ENCODE peak calls at places on chromosome 7, in seven cellular contexts. N is AG09319; Y is CD8-positive, alpha-beta T cell; T is H1; M is heart left ventricle; F is brain microvascular endothelial cell; C is CD14-positive monocyte. V is an unnamed sample.

GRCh38 chr7:49724071-49724470 is 49.4 kb upstream of the VWC2 start:
- DNase-seq in N (no peak), Y (no peak), T (no peak), M (no peak), F (no peak), C (no peak), V (no peak)

GRCh38 chr7:44755698-44756627 is 7.3 kb downstream of the ZMIZ2 start:
- DNase-seq in N (no peak), Y (no peak), T (no peak), M (no peak), F (no peak), C (no peak), V (no peak)

GRCh38 chr7:54904986-54905385 is 113.8 kb upstream of the EGFR start:
- DNase-seq in N (no peak), Y (no peak), T (no peak), M (no peak), F (no peak), C (no peak), V (peak; percentile 11)

GRCh38 chr7:91051966-91052365 is 212.3 kb upstream of the FZD1 start:
- DNase-seq in N (no peak), Y (no peak), T (no peak), M (no peak), F (no peak), C (no peak), V (no peak)

GRCh38 chr7:110224643-110225042 is 866.3 kb upstream of the LRRN3 start:
- DNase-seq in N (no peak), Y (no peak), T (no peak), M (no peak), F (peak; percentile 11), C (no peak), V (no peak)

GRCh38 chr7:44080686-44081265 is 1.6 kb downstream of the POLM start:
- DNase-seq in N (no peak), Y (no peak), T (no peak), M (no peak), F (no peak), C (no peak), V (no peak)

GRCh38 chr7:86911703-86912102 is 147.8 kb downstream of the ELAPOR2 start:
- DNase-seq in N (no peak), Y (no peak), T (no peak), M (no peak), F (no peak), C (no peak), V (peak; percentile 16)

GRCh38 chr7:106568680-106569499 is 92.1 kb downstream of the CCDC71L start:
- DNase-seq in N (peak; percentile 97), Y (no peak), T (no peak), M (no peak), F (no peak), C (no peak), V (peak; percentile 98)

GRCh38 chr7:66189695-66190503 is 15.2 kb upstream of the TPST1 start:
- DNase-seq in N (no peak), Y (no peak), T (no peak), M (no peak), F (no peak), C (no peak), V (no peak)

GRCh38 chr7:51071427-51071826 is 245.2 kb downstream of the COBL start:
- DNase-seq in N (no peak), Y (no peak), T (no peak), M (no peak), F (no peak), C (no peak), V (no peak)

GRCh38 chr7:157096286-157097055 is 42.3 kb upstream of the UBE3C start:
- DNase-seq in N (no peak), Y (no peak), T (no peak), M (no peak), F (no peak), C (no peak), V (no peak)

GRCh38 chr7:1290262-1291039 is 57.8 kb downstream of the UNCX start:
- DNase-seq in N (no peak), Y (peak; percentile 34), T (no peak), M (peak; percentile 31), F (no peak), C (no peak), V (no peak)
- TF ChIP-seq CTCF in N (peak; percentile 27), Y (no peak), T (no peak), M (no peak), F (peak; percentile 42), C (no peak), V (no peak)

DNA sequence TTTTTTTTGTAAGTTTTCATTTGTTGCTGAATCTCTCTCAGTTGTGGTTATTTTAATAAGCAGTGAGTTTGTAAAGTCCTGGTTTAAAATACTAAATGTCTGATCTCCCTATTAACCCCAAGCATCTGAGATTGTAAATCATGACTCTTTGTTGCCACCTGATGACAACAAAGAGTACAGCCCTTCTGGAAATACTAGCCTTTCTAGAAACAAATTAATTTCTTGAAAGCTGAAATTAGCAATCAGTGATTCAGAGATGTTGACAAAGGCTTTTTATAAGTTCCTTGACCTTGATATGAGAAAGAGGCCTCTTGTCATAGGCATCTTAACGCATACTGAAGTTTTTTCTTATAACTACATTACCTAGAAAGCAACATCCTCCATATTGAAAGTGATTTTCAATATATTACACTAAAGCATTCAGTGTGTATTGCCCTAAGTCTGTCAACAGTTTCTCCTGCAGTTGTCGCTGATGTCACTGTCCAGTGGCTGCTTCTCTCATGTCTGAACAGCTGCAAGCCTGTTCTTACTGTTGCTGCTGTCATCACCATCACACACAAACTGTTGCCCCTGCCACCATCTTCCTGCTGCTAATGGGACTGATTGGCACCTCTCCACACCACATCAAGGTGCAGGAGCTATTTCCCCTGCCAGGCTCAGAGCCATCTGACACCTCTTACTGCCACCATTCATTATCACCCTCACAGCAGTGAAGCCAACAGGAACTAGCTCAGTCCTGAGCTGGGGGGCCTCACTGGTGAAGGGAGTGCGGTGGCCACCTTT is 95.1 kb upstream of the LRGUK start:
- DNase-seq in N (no peak), Y (no peak), T (no peak), M (peak; percentile 67), F (no peak), C (no peak), V (no peak)
- TF ChIP-seq CTCF in N (no peak), Y (no peak), T (no peak), M (no peak), F (no peak), C (no peak), V (no peak)

DNA sequence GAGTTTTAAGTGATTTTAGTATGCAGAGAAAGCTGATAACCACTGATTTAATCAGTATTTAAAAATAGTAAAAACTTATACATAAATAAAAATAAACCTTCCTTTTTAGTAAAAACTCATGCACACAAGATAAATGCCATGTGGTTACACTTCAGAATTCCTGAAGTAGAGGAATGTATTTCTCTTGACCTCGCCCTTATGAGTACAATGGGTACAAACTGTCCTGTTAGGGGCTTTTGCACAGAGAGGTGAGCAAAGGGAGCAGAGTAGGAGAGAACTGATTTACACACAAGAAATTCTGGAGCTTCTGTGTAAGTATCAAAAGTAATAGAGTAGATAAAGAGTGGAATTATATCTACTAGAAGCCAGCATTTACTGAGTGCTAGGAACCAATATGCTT is 279.6 kb downstream of the PPP1R3A start:
- DNase-seq in N (no peak), Y (no peak), T (no peak), M (no peak), F (no peak), C (no peak), V (no peak)
- TF ChIP-seq CTCF in N (no peak), Y (no peak), T (no peak), M (no peak), F (no peak), C (no peak), V (no peak)

DNA sequence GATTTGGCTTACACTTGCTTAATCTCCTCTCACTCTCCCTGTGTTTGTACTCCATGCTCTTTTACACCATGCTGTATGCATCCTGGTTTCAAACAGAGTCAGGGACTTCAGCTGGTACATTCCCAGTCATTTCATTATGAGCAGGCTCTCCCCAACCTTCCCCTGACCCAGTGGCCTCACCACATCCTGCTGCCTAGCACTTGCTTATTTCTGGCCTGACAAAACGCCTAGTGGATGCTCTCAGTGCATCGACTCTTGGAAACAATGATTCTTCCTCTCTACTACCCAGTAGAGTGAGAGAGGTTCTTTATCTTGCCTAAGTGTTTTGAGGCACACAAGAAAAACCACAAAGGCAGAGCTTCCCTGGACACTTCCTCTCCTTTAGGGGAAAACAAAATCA is 63.4 kb downstream of the CAV1 start:
- DNase-seq in N (no peak), Y (no peak), T (no peak), M (no peak), F (peak; percentile 74), C (no peak), V (no peak)
- TF ChIP-seq CTCF in N (no peak), Y (no peak), T (no peak), M (no peak), F (peak; percentile 41), C (no peak), V (no peak)

DNA sequence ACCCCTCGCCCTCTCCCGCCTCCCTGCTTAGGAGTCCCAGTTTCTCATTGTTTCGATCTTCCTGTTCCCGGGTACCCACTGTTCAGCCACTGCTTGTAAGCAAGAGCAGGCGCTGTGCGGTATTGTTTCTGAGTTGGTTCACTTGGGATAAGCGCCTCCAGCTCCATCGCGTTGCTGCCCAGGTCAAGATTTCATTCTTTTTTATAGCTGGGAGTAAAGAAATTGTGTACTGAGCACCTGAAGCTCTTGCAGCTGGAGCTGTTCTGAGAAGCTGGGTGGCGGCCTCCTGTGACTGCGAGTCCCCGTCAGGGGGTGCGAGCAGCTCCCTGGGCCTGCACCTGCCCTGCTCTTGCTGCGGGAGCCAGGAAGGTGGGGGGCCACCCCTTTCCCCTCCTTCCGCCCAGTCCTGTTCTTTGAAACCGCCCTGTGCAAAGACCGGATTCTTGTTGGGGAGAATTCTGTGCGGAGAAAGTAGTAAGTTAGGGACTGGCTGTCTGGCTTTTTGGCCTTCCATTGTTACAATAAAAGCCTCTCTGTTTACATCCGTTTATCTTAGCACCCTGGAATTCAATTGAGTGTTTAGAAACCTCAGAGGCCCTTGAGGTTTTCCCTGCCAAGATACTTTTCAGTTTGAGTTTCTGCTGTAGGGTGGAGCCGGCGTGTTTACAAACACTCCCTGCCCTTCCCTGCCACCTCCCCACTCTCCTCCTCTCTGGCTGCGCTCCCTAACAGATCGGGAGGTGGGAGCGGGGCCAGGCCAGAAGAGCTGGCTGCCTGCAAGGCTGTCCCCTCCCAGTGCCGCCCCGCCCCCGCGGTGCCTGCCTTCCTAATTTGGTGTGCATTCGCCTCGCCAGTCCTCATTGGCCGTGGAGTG is 30.8 kb upstream of the AP5Z1 start:
- DNase-seq in N (peak; percentile 100), Y (peak; percentile 69), T (peak; percentile 78), M (peak; percentile 100), F (peak; percentile 99), C (peak; percentile 77), V (peak; percentile 99)
- TF ChIP-seq CTCF in N (no peak), Y (no peak), T (no peak), M (no peak), F (peak; percentile 2), C (no peak), V (no peak)

GRCh38 chr7:220151-220841 is 27.9 kb downstream of the FAM20C start:
- DNase-seq in N (no peak), Y (no peak), T (no peak), M (peak; percentile 24), F (no peak), C (no peak), V (no peak)
- TF ChIP-seq CTCF in N (peak; percentile 7), Y (no peak), T (peak; percentile 50), M (no peak), F (peak; percentile 60), C (no peak), V (no peak)

V was measured in MCF 10A.